ENCODE peak calls at places on chromosomes 3 and 15, in nine cellular contexts. One of them, this sample, is unnamed.

GRCh38 chr15:89429986-89430385 is 66.4 kb downstream of the RHCG start:
- DNase-seq in GM13977: no peak
- DNase-seq in coronary artery: no peak
- DNase-seq in activated CD4-positive, alpha-beta T cell treated with anti-CD3 and anti-CD28 coated beads, Interleukin-2, amount 50 U/mL, for 1 hour: no peak
- DNase-seq in CD4-positive, alpha-beta memory T cell: no peak
- DNase-seq in RPMI8226: no peak
- DNase-seq in activated B cell treated with CpG ODN at 0.5 μM for 24 hours: no peak
- DNase-seq in astrocyte: no peak
- DNase-seq in NT2/D1: no peak
- DNase-seq in this sample: no peak

GRCh38 chr15:70415330-70415884 is 317.7 kb upstream of the TLE3 start:
- DNase-seq in CD4-positive, alpha-beta memory T cell: no peak
- DNase-seq in RPMI8226: no peak
- DNase-seq in NT2/D1: no peak
- DNase-seq in astrocyte: no peak
- DNase-seq in activated CD4-positive, alpha-beta T cell treated with anti-CD3 and anti-CD28 coated beads, Interleukin-2, amount 50 U/mL, for 1 hour: no peak
- DNase-seq in activated B cell treated with CpG ODN at 0.5 μM for 24 hours: no peak
- DNase-seq in GM13977: no peak
- DNase-seq in coronary artery: no peak
- DNase-seq in this sample: no peak

GRCh38 chr3:25272090-25272489 is 156.0 kb upstream of the RARB start:
- DNase-seq in CD4-positive, alpha-beta memory T cell: no peak
- DNase-seq in activated CD4-positive, alpha-beta T cell treated with anti-CD3 and anti-CD28 coated beads, Interleukin-2, amount 50 U/mL, for 1 hour: no peak
- DNase-seq in astrocyte: no peak
- DNase-seq in NT2/D1: no peak
- DNase-seq in RPMI8226: no peak
- DNase-seq in coronary artery: no peak
- DNase-seq in activated B cell treated with CpG ODN at 0.5 μM for 24 hours: no peak
- DNase-seq in GM13977: no peak
- DNase-seq in this sample: no peak

GRCh38 chr3:152688313-152688712 is 146.6 kb upstream of the P2RY1 start:
- DNase-seq in RPMI8226: no peak
- DNase-seq in CD4-positive, alpha-beta memory T cell: no peak
- DNase-seq in NT2/D1: peak
- DNase-seq in GM13977: no peak
- DNase-seq in activated CD4-positive, alpha-beta T cell treated with anti-CD3 and anti-CD28 coated beads, Interleukin-2, amount 50 U/mL, for 1 hour: no peak
- DNase-seq in coronary artery: no peak
- DNase-seq in astrocyte: no peak
- DNase-seq in activated B cell treated with CpG ODN at 0.5 μM for 24 hours: no peak
- DNase-seq in this sample: no peak

GRCh38 chr3:43894176-43895049 is 203.7 kb downstream of the ABHD5 start:
- DNase-seq in GM13977: peak
- DNase-seq in coronary artery: no peak
- DNase-seq in NT2/D1: no peak
- DNase-seq in RPMI8226: peak
- DNase-seq in activated B cell treated with CpG ODN at 0.5 μM for 24 hours: peak
- DNase-seq in activated CD4-positive, alpha-beta T cell treated with anti-CD3 and anti-CD28 coated beads, Interleukin-2, amount 50 U/mL, for 1 hour: no peak
- DNase-seq in astrocyte: peak
- DNase-seq in CD4-positive, alpha-beta memory T cell: no peak
- DNase-seq in this sample: peak

GRCh38 chr3:99783009-99783573 is 34.6 kb upstream of the CMSS1 start:
- DNase-seq in GM13977: no peak
- DNase-seq in CD4-positive, alpha-beta memory T cell: no peak
- DNase-seq in activated B cell treated with CpG ODN at 0.5 μM for 24 hours: no peak
- DNase-seq in RPMI8226: no peak
- DNase-seq in coronary artery: no peak
- DNase-seq in astrocyte: peak
- DNase-seq in NT2/D1: no peak
- DNase-seq in activated CD4-positive, alpha-beta T cell treated with anti-CD3 and anti-CD28 coated beads, Interleukin-2, amount 50 U/mL, for 1 hour: no peak
- DNase-seq in this sample: no peak

GRCh38 chr3:908839-909238 is 184.0 kb upstream of the CNTN6 start:
- DNase-seq in coronary artery: no peak
- DNase-seq in NT2/D1: peak
- DNase-seq in activated B cell treated with CpG ODN at 0.5 μM for 24 hours: no peak
- DNase-seq in astrocyte: no peak
- DNase-seq in GM13977: no peak
- DNase-seq in activated CD4-positive, alpha-beta T cell treated with anti-CD3 and anti-CD28 coated beads, Interleukin-2, amount 50 U/mL, for 1 hour: no peak
- DNase-seq in RPMI8226: peak
- DNase-seq in CD4-positive, alpha-beta memory T cell: no peak
- DNase-seq in this sample: no peak

GRCh38 chr15:69892351-69892750 is 205.4 kb downstream of the TLE3 start:
- DNase-seq in GM13977: no peak
- DNase-seq in coronary artery: no peak
- DNase-seq in CD4-positive, alpha-beta memory T cell: no peak
- DNase-seq in activated CD4-positive, alpha-beta T cell treated with anti-CD3 and anti-CD28 coated beads, Interleukin-2, amount 50 U/mL, for 1 hour: no peak
- DNase-seq in NT2/D1: no peak
- DNase-seq in RPMI8226: no peak
- DNase-seq in astrocyte: no peak
- DNase-seq in activated B cell treated with CpG ODN at 0.5 μM for 24 hours: no peak
- DNase-seq in this sample: no peak

GRCh38 chr3:156693166-156693565 is 18.8 kb downstream of the TIPARP start:
- DNase-seq in GM13977: no peak
- DNase-seq in NT2/D1: no peak
- DNase-seq in coronary artery: no peak
- DNase-seq in astrocyte: peak
- DNase-seq in activated CD4-positive, alpha-beta T cell treated with anti-CD3 and anti-CD28 coated beads, Interleukin-2, amount 50 U/mL, for 1 hour: no peak
- DNase-seq in CD4-positive, alpha-beta memory T cell: no peak
- DNase-seq in activated B cell treated with CpG ODN at 0.5 μM for 24 hours: no peak
- DNase-seq in RPMI8226: no peak
- DNase-seq in this sample: no peak

GRCh38 chr3:56314842-56315241 is 153.4 kb downstream of the ERC2 start:
- DNase-seq in NT2/D1: no peak
- DNase-seq in RPMI8226: no peak
- DNase-seq in activated CD4-positive, alpha-beta T cell treated with anti-CD3 and anti-CD28 coated beads, Interleukin-2, amount 50 U/mL, for 1 hour: no peak
- DNase-seq in GM13977: no peak
- DNase-seq in CD4-positive, alpha-beta memory T cell: no peak
- DNase-seq in coronary artery: no peak
- DNase-seq in activated B cell treated with CpG ODN at 0.5 μM for 24 hours: no peak
- DNase-seq in astrocyte: peak
- DNase-seq in this sample: no peak

GRCh38 chr3:52682016-52682415 is 3.7 kb downstream of the PBRM1 start:
- DNase-seq in CD4-positive, alpha-beta memory T cell: no peak
- DNase-seq in astrocyte: peak
- DNase-seq in coronary artery: no peak
- DNase-seq in NT2/D1: no peak
- DNase-seq in GM13977: no peak
- DNase-seq in RPMI8226: peak
- DNase-seq in activated B cell treated with CpG ODN at 0.5 μM for 24 hours: no peak
- DNase-seq in activated CD4-positive, alpha-beta T cell treated with anti-CD3 and anti-CD28 coated beads, Interleukin-2, amount 50 U/mL, for 1 hour: no peak
- DNase-seq in this sample: no peak

GRCh38 chr3:42476225-42477160 is 25.9 kb upstream of the VIPR1 start:
- DNase-seq in CD4-positive, alpha-beta memory T cell: no peak
- DNase-seq in NT2/D1: no peak
- DNase-seq in RPMI8226: peak
- DNase-seq in coronary artery: peak
- DNase-seq in activated CD4-positive, alpha-beta T cell treated with anti-CD3 and anti-CD28 coated beads, Interleukin-2, amount 50 U/mL, for 1 hour: no peak
- DNase-seq in GM13977: no peak
- DNase-seq in astrocyte: no peak
- DNase-seq in activated B cell treated with CpG ODN at 0.5 μM for 24 hours: no peak
- DNase-seq in this sample: no peak

GRCh38 chr3:1439395-1439794 is 346.6 kb downstream of the CNTN6 start:
- DNase-seq in astrocyte: no peak
- DNase-seq in RPMI8226: peak
- DNase-seq in activated B cell treated with CpG ODN at 0.5 μM for 24 hours: no peak
- DNase-seq in CD4-positive, alpha-beta memory T cell: no peak
- DNase-seq in NT2/D1: peak
- DNase-seq in activated CD4-positive, alpha-beta T cell treated with anti-CD3 and anti-CD28 coated beads, Interleukin-2, amount 50 U/mL, for 1 hour: no peak
- DNase-seq in coronary artery: no peak
- DNase-seq in GM13977: no peak
- DNase-seq in this sample: peak

GRCh38 chr3:164927728-164928127 is 150.6 kb downstream of the SI start:
- DNase-seq in activated B cell treated with CpG ODN at 0.5 μM for 24 hours: no peak
- DNase-seq in RPMI8226: no peak
- DNase-seq in GM13977: no peak
- DNase-seq in coronary artery: no peak
- DNase-seq in astrocyte: no peak
- DNase-seq in CD4-positive, alpha-beta memory T cell: no peak
- DNase-seq in activated CD4-positive, alpha-beta T cell treated with anti-CD3 and anti-CD28 coated beads, Interleukin-2, amount 50 U/mL, for 1 hour: no peak
- DNase-seq in NT2/D1: no peak
- DNase-seq in this sample: no peak

GRCh38 chr3:48507256-48508061 is 3.5 kb upstream of the SHISA5 start:
- DNase-seq in activated CD4-positive, alpha-beta T cell treated with anti-CD3 and anti-CD28 coated beads, Interleukin-2, amount 50 U/mL, for 1 hour: peak
- DNase-seq in GM13977: peak
- DNase-seq in activated B cell treated with CpG ODN at 0.5 μM for 24 hours: peak
- DNase-seq in NT2/D1: peak
- DNase-seq in coronary artery: no peak
- DNase-seq in astrocyte: peak
- DNase-seq in CD4-positive, alpha-beta memory T cell: peak
- DNase-seq in RPMI8226: peak
- DNase-seq in this sample: peak

GRCh38 chr3:8442993-8443670 is 58.5 kb upstream of the LMCD1 start:
- DNase-seq in coronary artery: no peak
- DNase-seq in activated CD4-positive, alpha-beta T cell treated with anti-CD3 and anti-CD28 coated beads, Interleukin-2, amount 50 U/mL, for 1 hour: no peak
- DNase-seq in activated B cell treated with CpG ODN at 0.5 μM for 24 hours: no peak
- DNase-seq in RPMI8226: no peak
- DNase-seq in GM13977: no peak
- DNase-seq in astrocyte: peak
- DNase-seq in NT2/D1: no peak
- DNase-seq in CD4-positive, alpha-beta memory T cell: no peak
- DNase-seq in this sample: no peak

GRCh38 chr3:16534914-16535301 is 21.4 kb upstream of the RFTN1 start:
- DNase-seq in RPMI8226: no peak
- DNase-seq in CD4-positive, alpha-beta memory T cell: no peak
- DNase-seq in NT2/D1: no peak
- DNase-seq in astrocyte: no peak
- DNase-seq in activated B cell treated with CpG ODN at 0.5 μM for 24 hours: no peak
- DNase-seq in GM13977: no peak
- DNase-seq in activated CD4-positive, alpha-beta T cell treated with anti-CD3 and anti-CD28 coated beads, Interleukin-2, amount 50 U/mL, for 1 hour: no peak
- DNase-seq in coronary artery: no peak
- DNase-seq in this sample: no peak

GRCh38 chr3:191901746-191902145 is 440.8 kb downstream of the PYDC2 start:
- DNase-seq in RPMI8226: no peak
- DNase-seq in coronary artery: no peak
- DNase-seq in CD4-positive, alpha-beta memory T cell: no peak
- DNase-seq in activated B cell treated with CpG ODN at 0.5 μM for 24 hours: no peak
- DNase-seq in GM13977: no peak
- DNase-seq in NT2/D1: no peak
- DNase-seq in astrocyte: peak
- DNase-seq in activated CD4-positive, alpha-beta T cell treated with anti-CD3 and anti-CD28 coated beads, Interleukin-2, amount 50 U/mL, for 1 hour: no peak
- DNase-seq in this sample: no peak

GRCh38 chr3:89851974-89852621 is 744.7 kb downstream of the EPHA3 start:
- DNase-seq in CD4-positive, alpha-beta memory T cell: no peak
- DNase-seq in astrocyte: peak
- DNase-seq in activated B cell treated with CpG ODN at 0.5 μM for 24 hours: no peak
- DNase-seq in GM13977: no peak
- DNase-seq in NT2/D1: peak
- DNase-seq in coronary artery: no peak
- DNase-seq in activated CD4-positive, alpha-beta T cell treated with anti-CD3 and anti-CD28 coated beads, Interleukin-2, amount 50 U/mL, for 1 hour: no peak
- DNase-seq in RPMI8226: peak
- DNase-seq in this sample: no peak

GRCh38 chr3:4416961-4417360 is 50.1 kb downstream of the SUMF1 start:
- DNase-seq in NT2/D1: no peak
- DNase-seq in CD4-positive, alpha-beta memory T cell: no peak
- DNase-seq in activated B cell treated with CpG ODN at 0.5 μM for 24 hours: no peak
- DNase-seq in coronary artery: peak
- DNase-seq in GM13977: no peak
- DNase-seq in RPMI8226: no peak
- DNase-seq in activated CD4-positive, alpha-beta T cell treated with anti-CD3 and anti-CD28 coated beads, Interleukin-2, amount 50 U/mL, for 1 hour: no peak
- DNase-seq in astrocyte: peak
- DNase-seq in this sample: no peak

GRCh38 chr15:101121511-101122090 is 130.2 kb downstream of the CHSY1 start:
- DNase-seq in CD4-positive, alpha-beta memory T cell: no peak
- DNase-seq in activated CD4-positive, alpha-beta T cell treated with anti-CD3 and anti-CD28 coated beads, Interleukin-2, amount 50 U/mL, for 1 hour: peak
- DNase-seq in RPMI8226: peak
- DNase-seq in coronary artery: peak
- DNase-seq in activated B cell treated with CpG ODN at 0.5 μM for 24 hours: peak
- DNase-seq in NT2/D1: no peak
- DNase-seq in GM13977: peak
- DNase-seq in astrocyte: peak
- DNase-seq in this sample: peak

GRCh38 chr3:129723558-129724324 is 117.3 kb upstream of the PLXND1 start:
- DNase-seq in NT2/D1: no peak
- DNase-seq in GM13977: no peak
- DNase-seq in CD4-positive, alpha-beta memory T cell: no peak
- DNase-seq in activated CD4-positive, alpha-beta T cell treated with anti-CD3 and anti-CD28 coated beads, Interleukin-2, amount 50 U/mL, for 1 hour: no peak
- DNase-seq in coronary artery: peak
- DNase-seq in activated B cell treated with CpG ODN at 0.5 μM for 24 hours: no peak
- DNase-seq in RPMI8226: no peak
- DNase-seq in astrocyte: peak
- DNase-seq in this sample: no peak

GRCh38 chr3:105108823-105109222 is 257.9 kb upstream of the ALCAM start:
- DNase-seq in coronary artery: no peak
- DNase-seq in RPMI8226: no peak
- DNase-seq in astrocyte: no peak
- DNase-seq in activated CD4-positive, alpha-beta T cell treated with anti-CD3 and anti-CD28 coated beads, Interleukin-2, amount 50 U/mL, for 1 hour: no peak
- DNase-seq in activated B cell treated with CpG ODN at 0.5 μM for 24 hours: no peak
- DNase-seq in NT2/D1: no peak
- DNase-seq in GM13977: no peak
- DNase-seq in CD4-positive, alpha-beta memory T cell: no peak
- DNase-seq in this sample: no peak

GRCh38 chr15:65535192-65535591 is 4.9 kb downstream of the HACD3 start:
- DNase-seq in GM13977: no peak
- DNase-seq in NT2/D1: no peak
- DNase-seq in RPMI8226: no peak
- DNase-seq in activated B cell treated with CpG ODN at 0.5 μM for 24 hours: no peak
- DNase-seq in coronary artery: no peak
- DNase-seq in astrocyte: peak
- DNase-seq in activated CD4-positive, alpha-beta T cell treated with anti-CD3 and anti-CD28 coated beads, Interleukin-2, amount 50 U/mL, for 1 hour: no peak
- DNase-seq in CD4-positive, alpha-beta memory T cell: no peak
- DNase-seq in this sample: no peak

GRCh38 chr3:101124125-101124524 is 130.9 kb upstream of the ABI3BP start:
- DNase-seq in activated CD4-positive, alpha-beta T cell treated with anti-CD3 and anti-CD28 coated beads, Interleukin-2, amount 50 U/mL, for 1 hour: no peak
- DNase-seq in CD4-positive, alpha-beta memory T cell: no peak
- DNase-seq in activated B cell treated with CpG ODN at 0.5 μM for 24 hours: no peak
- DNase-seq in coronary artery: no peak
- DNase-seq in RPMI8226: no peak
- DNase-seq in NT2/D1: no peak
- DNase-seq in astrocyte: no peak
- DNase-seq in GM13977: no peak
- DNase-seq in this sample: no peak

GRCh38 chr3:112228786-112229185 is 65.2 kb downstream of the SLC9C1 start:
- DNase-seq in CD4-positive, alpha-beta memory T cell: no peak
- DNase-seq in astrocyte: no peak
- DNase-seq in GM13977: no peak
- DNase-seq in NT2/D1: no peak
- DNase-seq in activated B cell treated with CpG ODN at 0.5 μM for 24 hours: no peak
- DNase-seq in coronary artery: no peak
- DNase-seq in activated CD4-positive, alpha-beta T cell treated with anti-CD3 and anti-CD28 coated beads, Interleukin-2, amount 50 U/mL, for 1 hour: no peak
- DNase-seq in RPMI8226: no peak
- DNase-seq in this sample: no peak

This sample was measured in MM.1S.